ENCODE peak calls at places on chromosomes 3 and 15, in four cellular contexts. K is endodermal cell, W is neural crest cell, V is RWPE1. L is an unnamed sample.

GRCh38 chr15:66744610-66745279 is 42.7 kb downstream of the SMAD6 start:
- DNase-seq in K (no peak), V (no peak), W (no peak), L (no peak)

GRCh38 chr15:31291048-31291578 is 35.5 kb upstream of the KLF13 start:
- DNase-seq in W (no peak), K (no peak), V (no peak), L (no peak)

GRCh38 chr3:72739521-72740466 is 108.5 kb downstream of the SHQ1 start:
- DNase-seq in V (no peak), W (no peak), K (no peak), L (no peak)

GRCh38 chr15:85527907-85528306 is 147.5 kb downstream of the AKAP13 start:
- DNase-seq in K (no peak), V (peak), W (no peak), L (peak)

GRCh38 chr3:173153631-173154030 is 12.6 kb upstream of the SPATA16 start:
- DNase-seq in W (no peak), K (no peak), V (no peak), L (no peak)

GRCh38 chr3:72274511-72275295 is 489.8 kb upstream of the PROK2 start:
- DNase-seq in K (no peak), W (no peak), V (no peak), L (peak)

GRCh38 chr3:183033746-183034145 is 53.4 kb upstream of the DCUN1D1 start:
- DNase-seq in K (no peak), V (no peak), W (no peak), L (peak)

GRCh38 chr15:82805994-82806406 is at the start of gene FSD2:
- DNase-seq in K (no peak), V (no peak), W (no peak), L (no peak)

GRCh38 chr3:186267758-186268157 is 94.3 kb downstream of the DGKG start:
- DNase-seq in W (no peak), K (no peak), V (no peak), L (no peak)

GRCh38 chr3:96865605-96866004 is 51.2 kb downstream of the EPHA6 start:
- DNase-seq in K (no peak), V (no peak), W (no peak), L (no peak)

GRCh38 chr15:52218816-52219215 is 27.6 kb upstream of the GNB5 start:
- DNase-seq in W (no peak), K (no peak), V (no peak), L (no peak)

DNA sequence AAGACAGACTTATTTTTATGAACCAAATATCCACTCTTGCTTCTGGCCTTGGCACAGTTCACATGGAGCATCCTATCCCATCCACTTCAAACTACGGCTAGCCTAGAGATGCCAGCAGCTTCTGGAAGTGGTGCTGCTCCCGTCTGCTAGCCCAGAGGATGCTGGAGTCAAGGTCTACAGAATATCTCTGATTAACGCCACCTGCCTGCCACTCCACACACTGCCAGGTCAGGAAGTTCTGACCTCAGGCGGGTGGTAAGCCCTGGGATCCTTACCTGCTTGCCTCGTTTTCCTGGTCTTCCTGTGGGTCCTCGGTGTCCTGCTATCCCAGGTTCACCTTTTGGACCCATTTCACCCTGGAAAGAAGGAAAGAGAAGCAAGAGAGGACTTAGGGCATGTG is 42.9 kb downstream of the EAF1 start:
- DNase-seq in W (no peak), K (peak), V (peak), L (no peak)
- TF ChIP-seq CTCF in W (no peak), K (peak), V (no peak), L (no peak)

GRCh38 chr3:48436855-48437254 is 3.1 kb downstream of the CCDC51 start:
- DNase-seq in K (peak), W (no peak), V (no peak), L (no peak)

GRCh38 chr3:48435223-48435595 is 4.7 kb downstream of the CCDC51 start:
- DNase-seq in W (no peak), K (no peak), V (no peak), L (no peak)

GRCh38 chr3:48436477-48436787 is 3.5 kb downstream of the CCDC51 start:
- DNase-seq in V (no peak), W (no peak), K (no peak), L (no peak)

GRCh38 chr3:48434591-48435222 is 4.8 kb upstream of the PLXNB1 start:
- DNase-seq in W (no peak), V (no peak), K (no peak), L (no peak)

GRCh38 chr3:48435774-48436476 is 4.0 kb downstream of the CCDC51 start:
- DNase-seq in V (peak), K (peak), W (peak), L (peak)
- TF ChIP-seq CTCF in V (peak), K (peak), W (peak), L (peak)

GRCh38 chr15:80512729-80513670 is 108.8 kb downstream of the ARNT2 start:
- DNase-seq in K (no peak), V (peak), W (no peak), L (peak)
- TF ChIP-seq CTCF in K (peak), V (peak), W (no peak), L (peak)

GRCh38 chr3:31094048-31094447 is 199.6 kb upstream of the GADL1 start:
- DNase-seq in V (no peak), W (no peak), K (no peak), L (no peak)

GRCh38 chr3:31093608-31093990 is 199.1 kb upstream of the GADL1 start:
- DNase-seq in K (no peak), V (no peak), W (no peak), L (no peak)

GRCh38 chr3:31092748-31093607 is 198.5 kb upstream of the GADL1 start:
- DNase-seq in W (no peak), K (no peak), V (no peak), L (no peak)

GRCh38 chr3:31095254-31095653 is 200.8 kb upstream of the GADL1 start:
- DNase-seq in K (no peak), V (no peak), W (no peak), L (no peak)

DNA sequence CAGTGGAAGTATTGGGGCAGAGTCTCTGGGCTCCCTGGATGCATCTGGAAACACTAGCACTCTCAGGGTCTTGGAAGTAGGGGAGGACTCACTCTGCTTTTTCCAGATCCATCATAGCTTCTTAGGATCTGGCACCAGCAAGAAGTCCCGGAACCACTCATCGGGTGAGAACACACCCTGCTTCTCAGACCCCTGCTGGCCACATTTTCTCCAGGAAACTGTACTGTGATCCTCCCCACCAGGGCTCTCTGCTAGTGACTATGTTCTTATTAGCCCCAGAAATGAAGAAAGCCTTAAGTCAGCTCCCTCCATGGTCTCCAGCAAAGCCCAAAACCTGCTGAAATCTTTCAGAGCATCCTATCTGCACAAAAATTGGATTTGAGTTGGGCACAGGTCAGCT is 197.3 kb upstream of the GADL1 start:
- DNase-seq in K (no peak), V (no peak), W (no peak), L (no peak)
- TF ChIP-seq CTCF in K (peak), V (no peak), W (no peak), L (no peak)

GRCh38 chr15:59741274-59741906 is 52.3 kb upstream of the BNIP2 start:
- DNase-seq in W (no peak), V (peak), K (peak), L (peak)
- TF ChIP-seq CTCF in W (peak), V (peak), K (peak), L (peak)

GRCh38 chr3:126348308-126348920 is 8.8 kb downstream of the KLF15 start:
- DNase-seq in V (no peak), K (peak), W (no peak), L (no peak)
- TF ChIP-seq CTCF in V (no peak), K (peak), W (peak), L (peak)

GRCh38 chr3:42545284-42545900 is 36.4 kb downstream of the SEC22C start:
- DNase-seq in W (no peak), K (no peak), V (no peak), L (no peak)
- TF ChIP-seq CTCF in W (no peak), K (no peak), V (no peak), L (no peak)

GRCh38 chr3:142210144-142210543 is 15.2 kb downstream of the GK5 start:
- DNase-seq in V (no peak), W (no peak), K (no peak), L (no peak)

GRCh38 chr3:142209655-142210054 is 15.7 kb downstream of the GK5 start:
- DNase-seq in V (peak), W (no peak), K (no peak), L (peak)

GRCh38 chr3:142210608-142211007 is 14.8 kb downstream of the GK5 start:
- DNase-seq in W (no peak), K (no peak), V (no peak), L (peak)

GRCh38 chr3:142213298-142213697 is 12.1 kb downstream of the GK5 start:
- DNase-seq in W (no peak), K (no peak), V (no peak), L (peak)

DNA sequence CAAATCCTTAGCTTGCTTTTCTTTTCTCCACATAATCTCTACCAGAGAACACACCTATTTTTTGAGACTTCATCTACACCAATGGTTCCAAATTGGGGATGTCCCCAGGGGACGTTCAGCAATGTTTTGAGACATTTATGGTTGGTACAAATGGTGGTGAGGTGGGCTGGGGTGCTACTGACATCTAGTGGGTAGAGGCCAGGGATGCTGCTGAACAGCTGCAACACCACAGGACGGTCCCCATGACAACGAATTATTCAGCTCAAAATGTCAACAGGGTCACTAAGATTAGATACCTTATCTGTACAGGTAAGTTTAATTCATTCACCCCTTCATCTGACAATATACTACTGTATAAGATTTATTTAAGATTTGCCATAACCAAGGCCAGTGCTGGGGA is 14.4 kb downstream of the GK5 start:
- DNase-seq in V (no peak), W (no peak), K (peak), L (no peak)
- TF ChIP-seq CTCF in V (no peak), W (peak), K (peak), L (peak)

DNA sequence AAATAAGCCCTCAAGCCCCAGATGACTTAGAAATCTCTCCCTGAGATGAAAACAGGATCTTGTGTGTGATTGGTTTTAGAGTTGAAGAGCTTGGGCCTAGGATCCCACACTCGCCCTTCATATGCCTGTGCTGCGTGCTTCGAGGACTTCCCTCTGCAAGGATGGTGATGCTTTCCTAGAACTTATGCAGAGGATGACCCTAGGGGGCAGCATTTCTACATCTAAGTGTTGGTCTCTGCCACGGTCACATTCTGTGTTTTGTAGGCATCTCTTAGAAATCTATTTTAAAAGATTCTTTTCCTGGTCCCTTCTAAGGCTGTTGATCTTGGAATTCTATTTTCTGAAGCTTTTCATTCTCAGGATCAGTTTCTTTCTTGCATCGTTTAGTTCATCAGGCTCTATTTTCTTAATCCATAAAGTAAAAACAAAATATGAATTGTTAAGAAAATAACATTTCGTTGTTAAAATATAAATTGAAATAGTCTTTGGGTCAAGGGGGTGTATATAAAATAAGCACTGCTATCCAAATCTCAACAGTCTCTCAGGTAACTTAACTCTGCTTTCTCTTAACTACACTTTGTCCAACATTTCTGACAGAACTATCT is 45.7 kb downstream of the WDR76 start:
- DNase-seq in V (peak), W (peak), K (peak), L (peak)
- TF ChIP-seq CTCF in V (peak), W (peak), K (peak), L (peak)